ENCODE peak calls at places on chromosomes 16 and 17, in nine cellular contexts. N, F, X, V, D, T, K, E and A are unnamed samples.

GRCh38 chr16:83915491-83915890 is 16.6 kb downstream of the MLYCD start:
- DNase-seq in X (no peak), E (no peak), F (no peak), K (no peak), T (no peak), N (no peak), V (no peak), D (no peak), A (no peak)

GRCh38 chr16:4852221-4852872 is 5.1 kb downstream of the UBN1 start:
- DNase-seq in X (peak; percentile 40), D (peak; percentile 39), N (no peak), V (no peak), E (no peak), K (peak; percentile 42), T (no peak), F (peak; percentile 17), A (no peak)

GRCh38 chr16:30700491-30700890 is 1.5 kb downstream of the SRCAP start:
- DNase-seq in K (no peak), E (no peak), T (peak; percentile 57), D (peak; percentile 63), X (no peak), F (peak; percentile 10), N (no peak), V (no peak), A (no peak)

GRCh38 chr17:69539781-69540319 is 125.4 kb downstream of the MAP2K6 start:
- DNase-seq in K (no peak), D (peak; percentile 25), X (peak; percentile 85), T (no peak), F (peak; percentile 88), V (no peak), E (no peak), N (no peak), A (no peak)

GRCh38 chr17:1076299-1076981 is 79.5 kb downstream of the TIMM22 start:
- DNase-seq in X (no peak), D (no peak), V (no peak), K (no peak), E (no peak), N (no peak), F (no peak), T (no peak), A (no peak)

GRCh38 chr17:73335591-73336503 is 24.0 kb upstream of the CDC42EP4 start:
- DNase-seq in N (no peak), D (no peak), T (no peak), V (no peak), F (no peak), E (no peak), X (no peak), K (no peak), A (no peak)

GRCh38 chr17:29368926-29369325 is 21.2 kb upstream of the TAOK1 start:
- DNase-seq in K (peak; percentile 25), N (no peak), D (peak; percentile 66), T (peak; percentile 50), X (no peak), V (peak; percentile 31), F (no peak), E (peak; percentile 21), A (no peak)

GRCh38 chr17:1343554-1343953 is 56.5 kb downstream of the YWHAE start:
- DNase-seq in E (no peak), F (no peak), K (no peak), X (no peak), N (no peak), T (no peak), D (no peak), V (no peak), A (no peak)

GRCh38 chr16:73778872-73779271 is 517.7 kb upstream of the PSMD7 start:
- DNase-seq in V (no peak), E (no peak), F (no peak), T (no peak), X (no peak), D (no peak), N (no peak), K (no peak), A (no peak)

GRCh38 chr17:33049781-33050414 is 58.3 kb downstream of the SPACA3 start:
- DNase-seq in D (peak; percentile 44), E (peak; percentile 64), N (peak; percentile 81), X (no peak), V (no peak), T (peak; percentile 50), F (peak; percentile 60), K (no peak), A (peak; percentile 61)

GRCh38 chr17:42101513-42102292 is 3.4 kb upstream of the ZNF385C start:
- DNase-seq in N (peak; percentile 100), E (peak; percentile 91), X (no peak), K (peak; percentile 92), T (peak; percentile 71), V (peak; percentile 73), F (peak; percentile 53), D (peak; percentile 71), A (peak; percentile 87)

GRCh38 chr17:76124582-76125390 is 16.3 kb downstream of the FOXJ1 start:
- DNase-seq in K (no peak), D (no peak), E (no peak), N (peak; percentile 75), F (no peak), T (no peak), X (no peak), V (no peak), A (peak; percentile 9)

GRCh38 chr16:58417035-58417434 is 24.8 kb downstream of the GINS3 start:
- DNase-seq in X (no peak), N (no peak), E (no peak), V (no peak), K (no peak), T (no peak), F (no peak), D (no peak), A (no peak)

GRCh38 chr16:58418026-58418425 is 25.8 kb downstream of the GINS3 start:
- DNase-seq in T (no peak), K (no peak), D (no peak), N (no peak), E (no peak), X (no peak), F (no peak), V (no peak), A (no peak)

GRCh38 chr16:58419241-58420012 is 27.2 kb downstream of the GINS3 start:
- DNase-seq in X (no peak), E (no peak), N (peak; percentile 49), F (no peak), K (no peak), T (no peak), V (no peak), D (no peak), A (peak; percentile 31)

GRCh38 chr16:58417600-58417999 is 25.3 kb downstream of the GINS3 start:
- DNase-seq in E (no peak), F (no peak), K (no peak), N (no peak), X (no peak), T (peak; percentile 67), V (no peak), D (no peak), A (no peak)

GRCh38 chr16:58418601-58419000 is 26.3 kb downstream of the GINS3 start:
- DNase-seq in D (peak; percentile 13), N (no peak), T (peak; percentile 76), X (peak; percentile 57), V (no peak), K (no peak), F (peak; percentile 5), E (no peak), A (no peak)
- TF ChIP-seq CTCF in D (no peak), N (no peak), T (no peak), X (no peak), V (no peak), K (no peak), F (no peak), E (no peak), A (no peak)

GRCh38 chr16:68086860-68087268 is 1.7 kb downstream of the NFATC3 start:
- DNase-seq in V (no peak), K (no peak), X (no peak), T (no peak), E (no peak), N (no peak), F (peak; percentile 33), D (no peak), A (no peak)

GRCh38 chr16:68089067-68089466 is 3.9 kb downstream of the NFATC3 start:
- DNase-seq in X (no peak), V (no peak), N (no peak), K (no peak), E (no peak), F (no peak), T (no peak), D (no peak), A (no peak)

GRCh38 chr16:68086336-68086821 is 1.2 kb downstream of the NFATC3 start:
- DNase-seq in F (peak; percentile 60), V (no peak), D (no peak), E (no peak), X (no peak), N (no peak), T (no peak), K (no peak), A (no peak)

GRCh38 chr16:68088130-68088972 is 3.2 kb downstream of the NFATC3 start:
- DNase-seq in X (no peak), D (no peak), T (no peak), V (no peak), K (no peak), N (no peak), F (no peak), E (no peak), A (no peak)

DNA sequence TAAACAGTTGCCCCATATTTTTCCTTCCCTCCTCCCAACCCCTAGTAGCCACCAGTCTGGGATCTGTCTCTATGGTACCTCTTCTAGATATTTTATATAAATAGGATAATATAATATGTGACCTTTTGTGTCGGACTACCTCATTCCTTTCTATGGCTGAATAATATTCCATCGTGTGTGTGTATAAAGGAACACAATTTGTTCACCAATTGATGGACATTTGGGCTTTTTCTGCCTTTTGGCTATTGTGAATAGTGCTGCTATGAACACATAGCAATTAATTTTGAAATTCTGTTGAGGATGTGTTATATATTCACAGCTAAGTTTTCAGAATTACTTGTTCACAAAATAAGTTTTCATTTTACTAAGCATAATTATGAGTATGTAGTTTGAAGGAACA is 2.5 kb downstream of the NFATC3 start:
- DNase-seq in D (no peak), N (no peak), F (no peak), X (no peak), E (no peak), T (no peak), V (no peak), K (no peak), A (no peak)
- TF ChIP-seq CTCF in D (no peak), N (no peak), F (no peak), X (no peak), E (no peak), T (no peak), V (no peak), K (no peak), A (no peak)

GRCh38 chr16:27313422-27314160 is at the start of gene IL4R:
- DNase-seq in X (peak; percentile 72), T (peak; percentile 76), E (peak; percentile 78), D (peak; percentile 80), V (peak; percentile 79), K (peak; percentile 94), F (peak; percentile 94), N (peak; percentile 73), A (peak; percentile 84)
- TF ChIP-seq CTCF in X (no peak), T (no peak), E (no peak), D (no peak), V (no peak), K (no peak), F (no peak), N (no peak), A (no peak)

DNA sequence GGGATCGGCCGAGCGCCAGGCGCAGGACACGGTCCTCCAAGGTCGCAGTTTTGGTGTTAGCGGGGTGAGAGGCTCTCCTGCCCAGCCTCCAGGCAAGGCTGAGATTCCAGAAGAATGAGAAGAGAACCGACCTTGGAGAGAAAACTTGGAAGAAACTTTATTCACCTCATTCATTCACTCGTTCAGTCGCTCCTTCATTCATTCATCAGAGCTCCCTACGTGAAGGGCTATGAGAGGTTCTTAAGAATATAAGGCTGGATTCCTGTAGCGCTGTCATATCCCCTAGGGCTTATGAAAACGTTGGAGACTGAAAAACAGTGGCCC is 991 bp upstream of the MYH10 start:
- DNase-seq in X (no peak), N (no peak), K (no peak), F (no peak), V (no peak), D (no peak), T (no peak), E (no peak), A (no peak)
- TF ChIP-seq CTCF in X (no peak), N (no peak), K (no peak), F (no peak), V (no peak), D (no peak), T (peak; percentile 1), E (no peak), A (no peak)